ENCODE peak calls at places on chromosomes 4 and X, in ten cellular contexts. D, E, Y, V, C, R, N, X, A and G are unnamed samples.

GRCh38 chr4:1031956-1032795 is 20.8 kb downstream of the FGFRL1 start:
- DNase-seq in D (peak; percentile 83), E (no peak), Y (no peak), V (no peak), C (no peak), R (no peak), N (no peak), X (no peak), A (no peak), G (no peak)

GRCh38 chrX:72306851-72307645 is 1.3 kb upstream of the CITED1 start:
- DNase-seq in D (peak; percentile 92), E (peak; percentile 72), Y (peak; percentile 73), V (no peak), C (peak; percentile 65), R (peak; percentile 50), N (peak; percentile 69), X (peak; percentile 60), A (no peak), G (peak; percentile 76)

GRCh38 chr4:54677416-54677815 is 19.7 kb downstream of the KIT start:
- DNase-seq in D (no peak), E (no peak), Y (no peak), V (no peak), C (no peak), R (no peak), N (no peak), X (no peak), A (no peak), G (no peak)

GRCh38 chr4:13640149-13640671 is 12.7 kb upstream of the BOD1L1 start:
- DNase-seq in D (peak; percentile 88), E (no peak), Y (peak; percentile 97), V (no peak), C (no peak), R (peak; percentile 95), N (no peak), X (peak; percentile 16), A (no peak), G (peak; percentile 82)

GRCh38 chrX:31590581-31591113 is 518.8 kb upstream of the FTHL17 start:
- DNase-seq in D (peak; percentile 21), E (no peak), Y (peak; percentile 59), V (no peak), C (no peak), R (peak; percentile 50), N (no peak), X (peak; percentile 56), A (no peak), G (peak; percentile 37)

GRCh38 chrX:805988-806387 is 175.4 kb downstream of the SHOX start:
- DNase-seq in D (no peak), E (no peak), Y (no peak), V (no peak), C (no peak), R (no peak), N (no peak), X (no peak), A (no peak), G (no peak)

GRCh38 chrX:111445485-111445884 is 33.5 kb upstream of the DCX start:
- DNase-seq in D (peak; percentile 55), E (no peak), Y (peak; percentile 21), V (no peak), C (no peak), R (peak; percentile 49), N (no peak), X (no peak), A (no peak), G (peak; percentile 57)

GRCh38 chr4:5759236-5760075 is 48.5 kb downstream of the EVC start:
- DNase-seq in D (no peak), E (no peak), Y (no peak), V (no peak), C (no peak), R (no peak), N (no peak), X (no peak), A (no peak), G (no peak)

GRCh38 chr4:15002659-15003440 is 569 bp downstream of the CPEB2 start:
- DNase-seq in D (peak; percentile 83), E (peak; percentile 90), Y (peak; percentile 77), V (peak; percentile 66), C (peak; percentile 81), R (peak; percentile 76), N (peak; percentile 89), X (peak; percentile 61), A (peak; percentile 73), G (peak; percentile 94)

GRCh38 chr4:28269426-28269825 is 1408.8 kb downstream of the STIM2 start:
- DNase-seq in D (no peak), E (no peak), Y (no peak), V (no peak), C (no peak), R (no peak), N (no peak), X (no peak), A (no peak), G (no peak)

GRCh38 chr4:6701371-6701770 is 7.7 kb downstream of the S100P start:
- DNase-seq in D (no peak), E (no peak), Y (no peak), V (no peak), C (no peak), R (no peak), N (no peak), X (no peak), A (no peak), G (no peak)

GRCh38 chrX:39491548-39492297 is 606.0 kb downstream of the BCOR start:
- DNase-seq in D (peak; percentile 32), E (no peak), Y (no peak), V (peak; percentile 24), C (no peak), R (no peak), N (no peak), X (no peak), A (peak; percentile 22), G (no peak)

GRCh38 chrX:2484721-2485459 is 15.9 kb downstream of the DHRSX start:
- DNase-seq in D (peak; percentile 33), E (no peak), Y (peak; percentile 37), V (no peak), C (no peak), R (no peak), N (no peak), X (peak; percentile 8), A (no peak), G (no peak)

GRCh38 chr4:40192286-40193017 is 4.4 kb upstream of the RHOH start:
- DNase-seq in D (no peak), E (no peak), Y (no peak), V (no peak), C (no peak), R (no peak), N (no peak), X (no peak), A (no peak), G (no peak)

GRCh38 chr4:114599231-114600065 is 841 bp downstream of the UGT8 start:
- DNase-seq in D (peak; percentile 73), E (no peak), Y (no peak), V (no peak), C (no peak), R (peak; percentile 29), N (no peak), X (no peak), A (no peak), G (peak; percentile 50)

GRCh38 chr4:136337216-136337615 is 1195.1 kb downstream of the PCDH18 start:
- DNase-seq in D (no peak), E (no peak), Y (no peak), V (no peak), C (no peak), R (peak; percentile 6), N (no peak), X (no peak), A (no peak), G (peak; percentile 57)

GRCh38 chr4:185644408-185644807 is 109.1 kb upstream of the PDLIM3 start:
- DNase-seq in D (no peak), E (no peak), Y (no peak), V (no peak), C (no peak), R (no peak), N (no peak), X (no peak), A (no peak), G (no peak)

GRCh38 chr4:142743071-142743825 is 102.9 kb downstream of the INPP4B start:
- DNase-seq in D (no peak), E (no peak), Y (peak; percentile 54), V (no peak), C (no peak), R (peak; percentile 5), N (no peak), X (peak; percentile 8), A (no peak), G (peak; percentile 17)

GRCh38 chrX:9790866-9791265 is 4.6 kb downstream of the SHROOM2 start:
- DNase-seq in D (no peak), E (no peak), Y (no peak), V (no peak), C (no peak), R (no peak), N (no peak), X (no peak), A (no peak), G (no peak)

GRCh38 chr4:82480786-82481317 is 50.5 kb downstream of the ENOPH1 start:
- DNase-seq in D (no peak), E (no peak), Y (no peak), V (no peak), C (no peak), R (no peak), N (no peak), X (no peak), A (no peak), G (no peak)

GRCh38 chr4:18297684-18298083 is 276.1 kb upstream of the LCORL start:
- DNase-seq in D (no peak), E (no peak), Y (no peak), V (no peak), C (no peak), R (no peak), N (no peak), X (no peak), A (no peak), G (no peak)

GRCh38 chrX:45619290-45619689 is 418.6 kb upstream of the DIPK2B start:
- DNase-seq in D (no peak), E (no peak), Y (no peak), V (no peak), C (no peak), R (no peak), N (no peak), X (peak; percentile 12), A (no peak), G (no peak)

GRCh38 chrX:27391601-27392000 is 71.5 kb downstream of the PPP4R3C start:
- DNase-seq in D (no peak), E (no peak), Y (no peak), V (no peak), C (no peak), R (no peak), N (no peak), X (no peak), A (no peak), G (no peak)

GRCh38 chr4:70544279-70544870 is 26.0 kb downstream of the AMTN start:
- DNase-seq in D (peak; percentile 9), E (no peak), Y (peak; percentile 19), V (no peak), C (no peak), R (peak; percentile 31), N (no peak), X (no peak), A (no peak), G (peak; percentile 37)

GRCh38 chr4:143728171-143728570 is 27.7 kb upstream of the FREM3 start:
- DNase-seq in D (no peak), E (no peak), Y (peak; percentile 70), V (no peak), C (no peak), R (no peak), N (no peak), X (no peak), A (no peak), G (no peak)

GRCh38 chr4:54687887-54688841 is 30.4 kb downstream of the KIT start:
- DNase-seq in D (no peak), E (no peak), Y (peak; percentile 29), V (no peak), C (no peak), R (no peak), N (no peak), X (no peak), A (no peak), G (no peak)

GRCh38 chr4:2909583-2909982 is 53.6 kb downstream of the NOP14 start:
- DNase-seq in D (no peak), E (no peak), Y (no peak), V (no peak), C (no peak), R (no peak), N (no peak), X (no peak), A (no peak), G (no peak)

GRCh38 chr4:120865985-120866384 is 56.5 kb downstream of the PRDM5 start:
- DNase-seq in D (peak; percentile 85), E (no peak), Y (no peak), V (no peak), C (no peak), R (peak; percentile 67), N (no peak), X (no peak), A (no peak), G (peak; percentile 90)